ENCODE peak calls at places on chromosome 7, in four cellular contexts. One of them, this sample, is unnamed. For H3K4me1, the result is how much of the 10 kb centered on the place peaks cover.

GRCh38 chr7:7830122-7830878 is 111.9 kb upstream of the RPA3 start:
- DNase-seq in gastrocnemius medialis: no peak
- DNase-seq in H1: no peak
- DNase-seq in Peyer's patch: no peak
- DNase-seq in this sample: no peak

GRCh38 chr7:2724453-2725177 is 36.6 kb downstream of the AMZ1 start:
- DNase-seq in Peyer's patch: peak
- DNase-seq in H1: no peak
- DNase-seq in gastrocnemius medialis: peak
- DNase-seq in this sample: no peak

GRCh38 chr7:14807498-14807897 is 95.1 kb downstream of the DGKB start:
- DNase-seq in gastrocnemius medialis: no peak
- DNase-seq in H1: no peak
- DNase-seq in Peyer's patch: no peak
- DNase-seq in this sample: no peak

GRCh38 chr7:87199700-87200450 is 19.7 kb downstream of the TMEM243 start:
- DNase-seq in H1: no peak
- DNase-seq in Peyer's patch: no peak
- DNase-seq in gastrocnemius medialis: no peak
- DNase-seq in this sample: no peak

GRCh38 chr7:100691676-100692577 is 2.1 kb downstream of the GIGYF1 start:
- DNase-seq in H1: peak
- DNase-seq in Peyer's patch: peak
- DNase-seq in gastrocnemius medialis: peak
- DNase-seq in this sample: peak

GRCh38 chr7:55486991-55487390 is 85.3 kb downstream of the VOPP1 start:
- DNase-seq in gastrocnemius medialis: no peak
- DNase-seq in H1: no peak
- DNase-seq in Peyer's patch: no peak
- DNase-seq in this sample: no peak

GRCh38 chr7:90669492-90669891 is 73.4 kb downstream of the CDK14 start:
- DNase-seq in Peyer's patch: no peak
- DNase-seq in gastrocnemius medialis: no peak
- DNase-seq in H1: no peak
- DNase-seq in this sample: no peak

GRCh38 chr7:69864283-69864682 is 266.0 kb downstream of the AUTS2 start:
- DNase-seq in Peyer's patch: no peak
- DNase-seq in gastrocnemius medialis: no peak
- DNase-seq in H1: no peak
- DNase-seq in this sample: no peak

GRCh38 chr7:141685285-141686035 is 16.5 kb downstream of the DENND11 start:
- DNase-seq in gastrocnemius medialis: peak
- DNase-seq in Peyer's patch: no peak
- DNase-seq in H1: no peak
- DNase-seq in this sample: no peak

GRCh38 chr7:100049441-100050291 is at the start of gene ZSCAN21:
- DNase-seq in gastrocnemius medialis: peak
- DNase-seq in Peyer's patch: peak
- DNase-seq in H1: peak
- DNase-seq in this sample: peak

GRCh38 chr7:132521423-132521822 is 54.8 kb downstream of the PLXNA4 start:
- DNase-seq in gastrocnemius medialis: no peak
- DNase-seq in H1: no peak
- DNase-seq in Peyer's patch: no peak
- DNase-seq in this sample: no peak

GRCh38 chr7:43642897-43643630 is 60.2 kb downstream of the STK17A start:
- DNase-seq in gastrocnemius medialis: no peak
- DNase-seq in Peyer's patch: no peak
- DNase-seq in H1: no peak
- DNase-seq in this sample: no peak
- H3K4me1 ChIP-seq in gastrocnemius medialis: under half
- H3K4me1 ChIP-seq in Peyer's patch: under half
- H3K4me1 ChIP-seq in H1: under half
- H3K4me1 ChIP-seq in this sample: under half

DNA sequence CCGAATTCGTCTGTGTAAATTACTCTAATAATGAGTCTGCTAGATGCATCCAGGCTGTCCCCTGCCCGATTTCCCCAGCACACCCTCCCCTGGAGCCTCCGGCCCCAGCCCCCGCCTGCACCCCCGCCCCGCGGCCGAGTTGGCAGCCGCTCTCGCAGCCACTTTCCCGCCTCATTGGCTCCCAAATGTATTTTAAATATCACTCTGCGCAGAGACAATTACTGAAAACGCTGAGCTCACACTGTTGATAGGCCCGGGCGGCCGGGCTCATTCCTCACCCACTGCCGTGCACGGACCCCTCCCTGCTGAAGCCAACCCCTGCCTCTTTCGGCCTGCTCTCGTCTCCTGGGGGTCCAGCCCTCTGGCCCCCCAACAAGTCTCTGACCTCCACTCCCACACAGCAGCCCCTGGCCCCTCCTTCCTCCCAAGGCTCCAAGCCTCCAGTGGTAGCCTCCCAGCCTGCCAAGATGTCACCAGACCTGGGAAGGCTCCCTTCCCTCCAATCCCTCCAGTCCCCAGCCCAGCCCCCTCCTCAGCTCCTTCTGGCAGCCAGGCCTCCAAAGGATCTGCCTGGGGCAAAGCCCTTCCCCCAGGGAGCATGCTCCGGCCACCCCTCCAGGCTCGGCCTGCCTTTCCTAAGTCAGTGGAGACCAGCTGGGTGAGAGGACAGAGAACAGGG is 11.0 kb downstream of the H2BK1 start:
- DNase-seq in gastrocnemius medialis: no peak
- DNase-seq in H1: no peak
- DNase-seq in Peyer's patch: no peak
- DNase-seq in this sample: no peak
- TF ChIP-seq POLR2A in gastrocnemius medialis: no peak
- TF ChIP-seq POLR2A in H1: no peak
- TF ChIP-seq POLR2A in Peyer's patch: no peak
- TF ChIP-seq POLR2A in this sample: no peak

DNA sequence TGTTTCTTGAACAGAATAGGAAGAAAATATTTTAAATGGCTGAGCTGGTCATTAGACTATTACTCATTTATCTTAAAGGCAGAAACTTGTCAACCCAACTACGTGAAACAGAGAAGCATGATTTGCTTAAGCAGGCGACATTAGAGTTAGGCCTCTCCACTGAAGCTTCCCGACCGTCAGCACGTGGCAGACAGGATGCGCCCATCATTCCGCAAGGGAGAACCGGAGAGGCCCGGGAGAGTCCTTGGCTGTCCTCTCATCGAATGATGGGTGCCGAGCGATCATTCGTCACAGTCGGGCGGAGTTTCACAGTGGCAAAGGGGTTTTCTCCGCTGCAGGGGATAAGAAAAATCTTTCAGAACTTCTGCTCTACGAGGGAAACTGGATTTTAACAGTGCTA is 11.8 kb downstream of the BRI3 start:
- DNase-seq in H1: no peak
- DNase-seq in gastrocnemius medialis: no peak
- DNase-seq in Peyer's patch: no peak
- DNase-seq in this sample: no peak
- H3K4me1 ChIP-seq in H1: under half
- H3K4me1 ChIP-seq in gastrocnemius medialis: under half
- H3K4me1 ChIP-seq in Peyer's patch: under half
- H3K4me1 ChIP-seq in this sample: under half

GRCh38 chr7:137760111-137760510 is 86.7 kb downstream of the DGKI start:
- DNase-seq in gastrocnemius medialis: no peak
- DNase-seq in H1: no peak
- DNase-seq in Peyer's patch: no peak
- DNase-seq in this sample: peak
- TF ChIP-seq POLR2A in gastrocnemius medialis: no peak
- TF ChIP-seq POLR2A in H1: no peak
- TF ChIP-seq POLR2A in Peyer's patch: no peak
- TF ChIP-seq POLR2A in this sample: no peak

GRCh38 chr7:42128703-42129102 is 108.3 kb downstream of the GLI3 start:
- DNase-seq in Peyer's patch: no peak
- DNase-seq in H1: no peak
- DNase-seq in gastrocnemius medialis: no peak
- DNase-seq in this sample: no peak

GRCh38 chr7:42126475-42127231 is 110.4 kb downstream of the GLI3 start:
- DNase-seq in gastrocnemius medialis: no peak
- DNase-seq in H1: no peak
- DNase-seq in Peyer's patch: no peak
- DNase-seq in this sample: no peak

GRCh38 chr7:42123716-42124115 is 113.3 kb downstream of the GLI3 start:
- DNase-seq in H1: no peak
- DNase-seq in Peyer's patch: no peak
- DNase-seq in gastrocnemius medialis: no peak
- DNase-seq in this sample: no peak

GRCh38 chr7:42127232-42127622 is 109.8 kb downstream of the GLI3 start:
- DNase-seq in Peyer's patch: no peak
- DNase-seq in gastrocnemius medialis: no peak
- DNase-seq in H1: no peak
- DNase-seq in this sample: no peak

DNA sequence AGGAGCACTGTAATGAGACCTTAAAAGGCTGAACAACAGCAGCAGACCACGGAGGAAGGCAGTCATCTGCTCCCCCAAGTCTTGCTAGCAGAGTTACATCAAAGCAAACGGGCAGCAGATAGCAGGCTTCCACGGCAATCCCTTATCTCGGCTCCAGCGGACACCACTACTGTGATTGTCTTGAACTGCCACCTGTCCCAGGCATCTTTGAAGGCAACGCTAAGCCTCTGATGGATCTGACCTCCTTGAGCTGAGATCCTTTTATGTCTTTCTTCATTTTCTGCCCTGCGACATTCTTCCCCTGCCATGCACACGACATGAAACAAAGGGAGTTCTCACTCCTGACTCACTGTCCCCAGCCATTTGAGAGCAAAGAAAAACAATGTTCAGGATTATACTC is 111.7 kb downstream of the GLI3 start:
- DNase-seq in Peyer's patch: no peak
- DNase-seq in H1: no peak
- DNase-seq in gastrocnemius medialis: no peak
- DNase-seq in this sample: no peak
- H3K4me1 ChIP-seq in Peyer's patch: under half
- H3K4me1 ChIP-seq in H1: under half
- H3K4me1 ChIP-seq in gastrocnemius medialis: under half
- H3K4me1 ChIP-seq in this sample: under half

GRCh38 chr7:65387893-65388292 is 14.2 kb downstream of the ZNF92 start:
- DNase-seq in gastrocnemius medialis: no peak
- DNase-seq in H1: no peak
- DNase-seq in Peyer's patch: no peak
- DNase-seq in this sample: no peak
- TF ChIP-seq POLR2A in gastrocnemius medialis: no peak
- TF ChIP-seq POLR2A in H1: no peak
- TF ChIP-seq POLR2A in Peyer's patch: no peak
- TF ChIP-seq POLR2A in this sample: no peak

GRCh38 chr7:9013940-9014339 is 580.5 kb downstream of the NXPH1 start:
- DNase-seq in Peyer's patch: no peak
- DNase-seq in H1: peak
- DNase-seq in gastrocnemius medialis: no peak
- DNase-seq in this sample: no peak
- H3K4me1 ChIP-seq in Peyer's patch: under half
- H3K4me1 ChIP-seq in H1: under half
- H3K4me1 ChIP-seq in gastrocnemius medialis: under half
- H3K4me1 ChIP-seq in this sample: under half

DNA sequence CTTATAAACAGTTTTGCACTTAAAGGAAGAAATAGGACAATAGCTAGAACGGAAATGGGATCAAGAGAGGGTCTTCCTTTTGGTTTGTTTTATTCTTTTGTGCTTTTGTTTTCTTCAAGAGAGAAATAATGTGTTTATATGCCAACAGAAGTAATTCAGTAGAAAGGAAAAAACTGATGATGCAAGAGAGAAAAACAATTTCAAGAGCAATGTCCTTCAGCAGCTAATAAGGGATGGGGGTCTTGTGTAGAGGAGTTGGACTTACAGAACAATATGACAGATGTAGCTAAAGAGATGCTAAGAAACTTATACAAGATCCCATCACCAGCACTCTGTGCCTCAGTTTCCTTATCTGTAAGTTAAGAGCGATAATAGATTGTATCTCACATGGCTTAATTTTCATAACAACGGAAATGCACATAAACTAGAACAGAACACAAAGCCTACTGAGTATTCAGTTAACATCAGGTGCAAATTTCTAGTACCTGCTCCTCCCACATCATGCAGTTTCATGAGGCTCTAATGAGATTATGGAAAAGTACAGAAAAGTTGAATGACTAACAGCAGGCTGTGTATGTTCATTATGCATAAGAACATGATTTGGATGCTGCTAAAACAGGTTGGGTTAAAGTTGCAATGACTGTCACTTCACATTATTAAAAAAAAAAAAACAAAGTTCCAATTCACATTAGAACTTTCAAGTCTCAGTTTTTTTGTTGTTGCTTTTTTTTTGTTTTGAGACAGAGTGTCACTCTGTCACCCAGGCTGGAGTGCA is 17.2 kb downstream of the HERPUD2 start:
- DNase-seq in gastrocnemius medialis: no peak
- DNase-seq in Peyer's patch: no peak
- DNase-seq in H1: no peak
- DNase-seq in this sample: no peak
- TF ChIP-seq POLR2A in gastrocnemius medialis: no peak
- TF ChIP-seq POLR2A in Peyer's patch: no peak
- TF ChIP-seq POLR2A in H1: no peak
- TF ChIP-seq POLR2A in this sample: no peak

DNA sequence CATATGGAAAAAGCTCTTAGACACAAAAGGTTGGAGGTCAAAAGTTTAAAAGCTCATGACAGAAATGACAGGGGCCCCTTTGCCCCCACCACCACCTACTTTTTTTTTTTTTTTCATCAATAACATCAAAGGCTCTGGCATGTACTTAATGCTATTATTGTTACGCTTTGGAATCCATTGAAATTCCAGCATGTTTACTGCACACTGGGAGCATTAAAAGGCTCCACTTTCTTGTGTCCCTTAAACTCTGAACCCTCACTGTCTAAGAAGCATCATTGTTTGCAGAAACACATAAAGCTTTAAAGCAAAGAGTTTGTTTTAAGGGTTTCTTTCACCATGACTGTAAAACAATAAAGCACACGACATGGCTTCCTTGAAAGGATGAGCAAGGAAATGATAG is 149.4 kb downstream of the GLI3 start:
- DNase-seq in gastrocnemius medialis: no peak
- DNase-seq in Peyer's patch: no peak
- DNase-seq in H1: no peak
- DNase-seq in this sample: no peak
- H3K4me1 ChIP-seq in gastrocnemius medialis: under half
- H3K4me1 ChIP-seq in Peyer's patch: under half
- H3K4me1 ChIP-seq in H1: under half
- H3K4me1 ChIP-seq in this sample: under half

GRCh38 chr7:121084748-121085336 is 96.3 kb downstream of the CPED1 start:
- DNase-seq in H1: no peak
- DNase-seq in Peyer's patch: no peak
- DNase-seq in gastrocnemius medialis: peak
- DNase-seq in this sample: no peak
- TF ChIP-seq POLR2A in H1: no peak
- TF ChIP-seq POLR2A in Peyer's patch: no peak
- TF ChIP-seq POLR2A in gastrocnemius medialis: no peak
- TF ChIP-seq POLR2A in this sample: no peak

This sample was measured in adrenal gland.